ENCODE peak calls at places on chromosomes 7 and 10, in ten cellular contexts. E is GM23338; Y is NT2/D1; U is naive thymus-derived CD4-positive, alpha-beta T cell; H is thoracic aorta; K is neural progenitor cell; M is endodermal cell; S is SK-N-SH; L is PC-3; Z is uterus. G is an unnamed sample. For H3K4me1 and H3K27me3, the result is how much of the 10 kb centered on the place peaks cover.

GRCh38 chr7:113764401-113765035 is 154.3 kb downstream of the PPP1R3A start:
- DNase-seq in H (no peak), Y (no peak), U (no peak), S (no peak), Z (no peak), E (no peak), M (no peak), L (peak), K (no peak), G (no peak)

GRCh38 chr10:35195361-35196306 is 69.0 kb downstream of the CREM start:
- DNase-seq in M (peak), Z (peak), E (peak), K (peak), U (peak), L (peak), S (peak), Y (no peak), H (peak), G (peak)

GRCh38 chr10:88903715-88904114 is 23.7 kb downstream of the STAMBPL1 start:
- DNase-seq in H (no peak), M (no peak), L (no peak), U (no peak), S (no peak), Y (no peak), Z (no peak), K (no peak), E (no peak), G (no peak)

GRCh38 chr7:124720195-124720594 is 45.4 kb downstream of the GPR37 start:
- DNase-seq in Z (no peak), E (no peak), K (no peak), Y (no peak), U (no peak), S (no peak), L (peak), M (no peak), H (no peak), G (no peak)

GRCh38 chr10:110151467-110151866 is 55.9 kb upstream of the MXI1 start:
- DNase-seq in U (no peak), Y (no peak), S (no peak), L (peak), E (no peak), Z (no peak), M (peak), K (peak), H (no peak), G (no peak)

GRCh38 chr7:20998309-20998708 is 211.6 kb upstream of the SP8 start:
- DNase-seq in S (no peak), U (no peak), H (no peak), L (peak), E (no peak), Y (peak), Z (no peak), M (peak), K (no peak), G (no peak)

GRCh38 chr10:17453377-17454091 is 861 bp downstream of the ST8SIA6 start:
- DNase-seq in Z (peak), E (peak), K (peak), L (peak), H (no peak), U (peak), M (peak), Y (peak), S (peak), G (peak)

GRCh38 chr7:128361463-128362441 is at the start of gene PRRT4:
- DNase-seq in U (no peak), H (no peak), L (peak), Z (peak), Y (no peak), S (peak), M (peak), K (peak), E (peak), G (peak)

GRCh38 chr7:55309040-55309991 is 55.8 kb upstream of the LANCL2 start:
- DNase-seq in S (no peak), Y (no peak), H (no peak), U (no peak), Z (no peak), L (no peak), K (no peak), E (no peak), M (no peak), G (peak)

GRCh38 chr7:21766218-21766617 is 179.5 kb downstream of the CDCA7L start:
- DNase-seq in Y (no peak), Z (no peak), M (no peak), H (no peak), K (no peak), S (no peak), E (no peak), U (no peak), L (no peak), G (no peak)

GRCh38 chr10:49384268-49384953 is 11.5 kb downstream of the DRGX start:
- DNase-seq in S (no peak), L (no peak), M (no peak), K (no peak), E (no peak), H (no peak), Z (no peak), U (no peak), Y (no peak), G (no peak)

GRCh38 chr10:49382826-49383225 is 13.1 kb downstream of the DRGX start:
- DNase-seq in M (no peak), Z (no peak), U (no peak), L (no peak), K (no peak), H (no peak), Y (no peak), S (no peak), E (no peak), G (no peak)

GRCh38 chr10:49385939-49386922 is 9.7 kb downstream of the DRGX start:
- DNase-seq in Y (no peak), U (no peak), L (no peak), K (no peak), Z (no peak), H (no peak), E (no peak), M (no peak), S (no peak), G (no peak)

GRCh38 chr10:49382226-49382625 is 13.7 kb downstream of the DRGX start:
- DNase-seq in H (no peak), E (no peak), U (no peak), K (no peak), Y (no peak), Z (no peak), S (no peak), M (no peak), L (no peak), G (no peak)

GRCh38 chr10:49383853-49384252 is 12.0 kb downstream of the DRGX start:
- DNase-seq in Z (no peak), Y (no peak), K (no peak), L (no peak), E (no peak), M (no peak), U (no peak), H (no peak), S (no peak), G (no peak)
- H3K4me3 ChIP-seq in Z (no peak), Y (no peak), K (no peak), L (no peak), E (no peak), M (no peak), U (no peak), H (no peak), S (no peak), G (no peak)

DNA sequence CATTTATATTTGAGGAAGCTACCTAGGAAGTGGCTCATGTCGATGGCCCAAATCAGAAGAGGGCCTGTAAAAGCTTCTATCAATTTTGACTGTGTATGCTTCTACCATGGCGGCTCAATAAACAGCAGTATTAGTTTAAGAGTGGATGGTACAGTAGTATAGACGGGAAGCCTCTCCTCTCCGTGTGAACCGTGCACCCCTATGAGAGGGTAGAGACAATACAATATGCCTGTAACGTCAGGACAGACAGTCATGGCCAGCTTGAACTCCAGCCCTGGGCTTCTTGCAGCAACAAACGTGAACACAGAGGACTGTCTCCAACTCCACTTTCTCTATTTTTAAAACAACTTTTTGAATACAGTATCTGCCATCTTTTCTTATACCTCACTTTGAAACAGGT is 7.7 kb downstream of the IKZF1 start:
- DNase-seq in E (no peak), K (no peak), H (no peak), L (no peak), S (no peak), M (no peak), U (no peak), Z (no peak), Y (no peak), G (peak)
- H3K4me1 ChIP-seq in E (half or more), K (under half), H (under half), L (under half), S (under half), M (under half), U (half or more), Z (under half), Y (under half), G (half or more)

DNA sequence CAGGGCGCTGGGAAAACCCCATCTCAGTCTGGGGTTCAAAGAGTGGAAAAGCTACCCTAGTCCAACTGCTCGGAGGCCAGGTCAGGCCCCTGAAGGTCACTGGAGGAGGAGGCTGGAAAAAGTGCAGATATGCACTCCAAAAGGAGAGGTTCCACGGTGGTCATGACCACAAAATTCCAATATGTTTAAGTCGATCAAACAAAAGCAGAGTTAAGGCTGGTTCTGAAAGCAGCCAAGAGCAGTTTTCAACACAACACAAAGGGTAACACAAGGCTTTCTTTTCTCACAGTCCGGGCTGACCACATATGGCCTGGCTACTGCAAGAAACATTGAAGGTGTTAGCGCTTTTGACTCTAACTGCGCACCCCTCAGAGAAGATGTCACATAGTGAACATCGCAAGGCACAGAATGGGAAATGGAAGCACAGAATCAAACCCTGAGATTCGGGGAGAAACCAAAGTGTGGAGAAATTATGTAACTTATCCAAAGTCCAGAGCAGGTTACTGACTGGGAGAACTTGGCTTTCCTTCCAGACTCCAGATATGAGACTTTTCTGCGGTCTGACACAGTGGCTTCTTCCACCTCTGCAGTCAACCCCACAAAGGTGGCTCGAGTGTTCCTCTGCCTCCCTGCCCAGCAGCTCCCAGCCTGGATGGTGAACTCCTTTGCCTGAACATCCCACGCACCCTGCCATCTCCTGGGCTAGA is 1.3 kb upstream of the GRB10 start:
- DNase-seq in K (no peak), Z (no peak), Y (no peak), E (no peak), U (no peak), S (no peak), M (no peak), H (no peak), L (no peak), G (no peak)
- H3K27me3 ChIP-seq in K (under half), Z (under half), Y (under half), E (under half), U (under half), S (under half), M (under half), H (under half), L (under half), G (under half)

DNA sequence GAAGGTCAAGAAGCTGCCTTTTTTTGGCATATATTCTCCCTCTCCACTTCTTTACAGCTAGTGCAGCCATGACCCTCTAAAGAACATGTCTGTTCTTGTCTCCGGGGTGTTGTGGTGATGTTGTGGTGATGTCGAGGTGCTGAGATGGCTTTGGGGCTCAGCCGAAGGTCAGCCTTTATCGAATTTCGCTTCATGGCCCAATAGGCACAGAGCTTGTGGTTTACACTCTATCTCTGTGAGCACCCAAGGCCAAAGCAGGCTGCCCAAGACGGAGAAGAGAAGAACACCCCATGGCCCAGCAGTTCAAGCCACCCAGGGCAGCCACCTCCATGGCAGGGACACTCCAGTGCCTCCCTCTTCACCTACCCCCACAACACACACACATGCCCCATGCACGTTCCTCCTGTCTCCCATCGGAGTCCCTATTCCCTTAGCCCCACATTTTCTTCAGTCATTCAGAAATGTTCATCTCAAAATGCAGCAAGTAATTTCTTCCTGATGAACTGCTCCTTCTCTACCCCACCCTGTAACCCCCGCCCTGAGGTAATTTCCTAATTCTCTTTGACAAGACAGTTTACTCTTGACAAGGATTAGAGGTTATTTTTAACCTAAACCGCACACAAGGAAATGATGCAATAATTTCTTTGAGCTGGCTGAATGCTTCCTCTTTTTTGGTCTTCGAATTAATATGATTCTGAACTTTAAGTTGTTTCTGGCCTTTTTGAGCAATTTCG is 18.6 kb upstream of the ADRB1 start:
- DNase-seq in Z (no peak), L (no peak), E (no peak), H (no peak), M (no peak), Y (no peak), U (no peak), S (no peak), K (no peak), G (no peak)
- H3K4me3 ChIP-seq in Z (no peak), L (no peak), E (no peak), H (no peak), M (no peak), Y (no peak), U (no peak), S (no peak), K (no peak), G (no peak)

GRCh38 chr7:87318741-87319140 is 26.7 kb upstream of the CROT start:
- DNase-seq in Y (no peak), U (no peak), E (no peak), L (no peak), S (no peak), K (no peak), M (peak), H (no peak), Z (no peak), G (no peak)
- H3K4me1 ChIP-seq in Y (under half), U (under half), E (under half), L (under half), S (under half), K (under half), M (under half), H (under half), Z (under half), G (under half)

GRCh38 chr7:64608116-64608910 is 45.4 kb upstream of the ZNF680 start:
- DNase-seq in L (no peak), S (no peak), E (no peak), Z (no peak), U (no peak), M (no peak), Y (no peak), H (no peak), K (no peak), G (no peak)
- H3K27me3 ChIP-seq in L (under half), S (under half), E (under half), Z (under half), U (under half), M (under half), Y (under half), H (under half), K (under half), G (under half)

DNA sequence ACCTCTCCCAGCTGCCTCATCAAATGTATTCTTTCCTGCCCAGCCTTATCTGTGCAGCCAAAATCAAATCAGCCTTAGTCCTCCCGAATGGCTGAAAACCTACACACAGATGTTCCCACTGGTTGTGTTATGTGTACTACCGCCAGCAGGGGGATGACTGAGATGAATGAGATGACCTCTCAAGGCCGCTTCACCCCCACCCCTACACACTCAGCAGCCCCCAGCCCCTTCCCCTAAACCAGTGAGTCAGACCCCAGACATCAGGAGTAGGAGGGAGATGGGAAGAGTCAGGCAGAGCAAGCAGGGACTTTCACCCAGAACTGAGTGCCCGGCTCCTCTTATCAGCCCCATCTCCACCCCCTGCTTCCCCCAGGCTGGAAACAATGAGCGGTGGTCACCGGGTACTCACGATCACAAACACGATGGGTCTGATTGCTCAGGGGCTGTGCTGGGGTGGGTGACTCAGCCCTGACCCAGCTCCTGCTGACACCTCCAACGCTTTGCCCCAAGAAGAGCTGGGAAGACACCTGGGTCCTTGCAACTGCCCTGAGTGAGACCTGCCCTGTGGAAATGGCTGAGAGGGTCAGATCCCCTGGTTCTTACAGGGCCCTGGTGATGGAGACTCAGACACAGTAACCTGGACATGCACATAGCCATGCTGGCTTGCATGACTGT is 6.6 kb upstream of the C10orf105 start:
- DNase-seq in K (peak), Y (peak), S (peak), Z (no peak), U (no peak), H (no peak), M (peak), L (peak), E (peak), G (peak)
- H3K4me3 ChIP-seq in K (no peak), Y (no peak), S (no peak), Z (no peak), U (peak), H (no peak), M (no peak), L (no peak), E (no peak), G (peak)

GRCh38 chr10:78556-78955 is 29.5 kb upstream of the TUBB8 start:
- DNase-seq in M (no peak), S (no peak), E (no peak), U (no peak), Z (no peak), K (no peak), L (no peak), H (no peak), Y (no peak), G (no peak)
- H3K4me1 ChIP-seq in M (under half), S (under half), E (under half), U (under half), Z (under half), K (under half), L (under half), H (under half), Y (under half), G (under half)